ENCODE peak calls at places on chromosome 14, in ten cellular contexts. G is lower lobe of right lung; V is A172; E is HS-27A; C is stimulated activated CD8-positive, alpha-beta memory T cell treated with anti-CD3 and anti-CD28 coated beads, Interleukin-12 subunit alpha, Interleukin-12 subunit beta, amount 100 ng/mL, for 1 hour; T is T follicular helper cell; P is GM03348; F is COR-L47; I is germinal center; N is neural progenitor cell. W is an unnamed sample.

GRCh38 chr14:104582649-104583048 is 3.1 kb downstream of the C14orf180 start:
- DNase-seq in F (no peak), I (no peak), N (no peak), V (no peak), E (no peak), T (no peak), C (no peak), P (no peak), G (no peak), W (no peak)

GRCh38 chr14:57884175-57884574 is 18.3 kb upstream of the SLC35F4 start:
- DNase-seq in T (no peak), G (no peak), P (no peak), V (no peak), E (no peak), I (no peak), N (no peak), C (no peak), F (no peak), W (no peak)

GRCh38 chr14:80477388-80478160 is 266.3 kb upstream of the DIO2 start:
- DNase-seq in I (no peak), F (no peak), T (no peak), C (no peak), G (no peak), V (no peak), E (no peak), N (no peak), P (peak), W (no peak)

GRCh38 chr14:105943973-105944602 is 417.7 kb downstream of the TMEM121 start:
- DNase-seq in F (no peak), C (no peak), N (no peak), T (no peak), E (no peak), V (no peak), G (no peak), I (no peak), P (no peak), W (peak)

GRCh38 chr14:39426605-39427004 is 5.6 kb downstream of the FBXO33 start:
- DNase-seq in P (peak), G (no peak), F (peak), I (no peak), N (no peak), E (no peak), V (peak), T (no peak), C (no peak), W (no peak)

GRCh38 chr14:85701116-85701515 is 171.2 kb downstream of the FLRT2 start:
- DNase-seq in E (no peak), V (no peak), F (no peak), N (no peak), G (no peak), C (no peak), T (no peak), I (no peak), P (no peak), W (no peak)

GRCh38 chr14:101122114-101122854 is 218.8 kb upstream of the RTL1 start:
- DNase-seq in G (no peak), I (no peak), P (no peak), T (no peak), V (no peak), C (no peak), N (no peak), E (no peak), F (no peak), W (peak)

GRCh38 chr14:58072288-58073071 is 79.5 kb downstream of the ARMH4 start:
- DNase-seq in C (peak), F (peak), P (peak), V (peak), I (peak), E (peak), T (peak), N (peak), G (no peak), W (no peak)

GRCh38 chr14:102200690-102201368 is 61.1 kb downstream of the WDR20 start:
- DNase-seq in E (no peak), N (no peak), F (no peak), I (no peak), V (no peak), T (no peak), C (no peak), P (no peak), G (no peak), W (no peak)

GRCh38 chr14:90444077-90444696 is 47.4 kb downstream of the CALM1 start:
- DNase-seq in G (peak), V (no peak), E (no peak), C (no peak), N (no peak), I (no peak), F (no peak), T (no peak), P (no peak), W (peak)

GRCh38 chr14:79253576-79253975 is 957.7 kb downstream of the DIO2 start:
- DNase-seq in V (no peak), N (no peak), F (no peak), E (no peak), T (no peak), C (no peak), G (no peak), I (no peak), P (no peak), W (no peak)

GRCh38 chr14:75771614-75772013 is 110.6 kb downstream of the TTLL5 start:
- DNase-seq in N (no peak), E (no peak), V (no peak), T (no peak), F (no peak), G (no peak), I (no peak), P (no peak), C (no peak), W (no peak)

GRCh38 chr14:77033622-77034521 is 5.4 kb upstream of the IRF2BPL start:
- DNase-seq in G (peak), F (peak), T (peak), I (peak), V (peak), E (no peak), P (peak), N (peak), C (peak), W (peak)

GRCh38 chr14:23548351-23549318 is 2.9 kb downstream of the ZFHX2 start:
- DNase-seq in C (no peak), N (peak), V (no peak), G (no peak), T (no peak), E (no peak), F (no peak), I (no peak), P (no peak), W (peak)

GRCh38 chr14:70382556-70382955 is 23.1 kb upstream of the COX16 start:
- DNase-seq in F (no peak), I (no peak), T (no peak), E (no peak), C (no peak), N (no peak), G (no peak), P (no peak), V (no peak), W (no peak)

GRCh38 chr14:39232554-39233415 is 930 bp upstream of the MIA2 start:
- DNase-seq in G (no peak), C (no peak), V (no peak), E (no peak), T (no peak), I (no peak), N (no peak), P (peak), F (no peak), W (no peak)

GRCh38 chr14:54658836-54659235 is 91.9 kb downstream of the SAMD4A start:
- DNase-seq in P (no peak), I (no peak), N (no peak), E (no peak), F (no peak), G (no peak), T (no peak), C (no peak), V (no peak), W (no peak)

GRCh38 chr14:106277503-106277902 is 751.1 kb downstream of the TMEM121 start:
- DNase-seq in T (peak), E (no peak), F (no peak), G (no peak), V (no peak), P (no peak), N (no peak), I (peak), C (no peak), W (no peak)

GRCh38 chr14:20857630-20858261 is 33.4 kb upstream of the RNASE3 start:
- DNase-seq in I (peak), G (peak), V (peak), P (peak), N (peak), F (no peak), T (peak), C (peak), E (peak), W (no peak)

GRCh38 chr14:53902307-53902706 is 54.3 kb downstream of the BMP4 start:
- DNase-seq in P (no peak), T (no peak), C (no peak), G (no peak), N (no peak), I (no peak), E (no peak), V (no peak), F (no peak), W (no peak)

GRCh38 chr14:94412671-94413638 is 24.6 kb upstream of the SERPINA1 start:
- DNase-seq in F (no peak), P (no peak), V (no peak), I (no peak), N (no peak), T (no peak), C (no peak), G (no peak), E (no peak), W (no peak)

GRCh38 chr14:48792376-48793024 is 793.7 kb downstream of the RPS29 start:
- DNase-seq in F (no peak), P (no peak), V (peak), C (no peak), I (no peak), G (no peak), T (no peak), E (no peak), N (no peak), W (no peak)

GRCh38 chr14:54213531-54213930 is 183.3 kb upstream of the CDKN3 start:
- DNase-seq in F (no peak), I (no peak), N (no peak), C (no peak), E (no peak), P (no peak), G (no peak), T (no peak), V (no peak), W (no peak)

GRCh38 chr14:59424707-59425106 is 40.5 kb downstream of the GPR135 start:
- DNase-seq in C (no peak), E (no peak), V (no peak), F (no peak), N (peak), I (no peak), T (no peak), G (no peak), P (no peak), W (peak)

GRCh38 chr14:91511014-91511466 is 930 bp upstream of the PPP4R3A start:
- DNase-seq in T (no peak), F (peak), P (no peak), G (no peak), N (peak), I (no peak), C (no peak), E (peak), V (peak), W (no peak)

W was measured in kidney.